ENCODE peak calls at places on chromosomes 12 and 14, in five cellular contexts. T, N, W, F and V are unnamed samples.

GRCh38 chr12:94109154-94109553 is 39.2 kb upstream of the PLXNC1 start:
- DNase-seq in T (peak), N (no peak), W (no peak), F (no peak), V (no peak)

GRCh38 chr14:100117647-100118376 is 41.6 kb downstream of the DEGS2 start:
- DNase-seq in T (no peak), N (no peak), W (no peak), F (no peak), V (no peak)

GRCh38 chr12:57628280-57629191 is 4.5 kb downstream of the B4GALNT1 start:
- DNase-seq in T (no peak), N (peak), W (no peak), F (no peak), V (no peak)

GRCh38 chr12:32596031-32596430 is 83.1 kb upstream of the DNM1L start:
- DNase-seq in T (no peak), N (no peak), W (no peak), F (no peak), V (no peak)

GRCh38 chr12:13889913-13890312 is 91.5 kb downstream of the GRIN2B start:
- DNase-seq in T (no peak), N (no peak), W (no peak), F (no peak), V (no peak)

GRCh38 chr14:95290769-95291440 is 28.8 kb downstream of the CLMN start:
- DNase-seq in T (no peak), N (peak), W (no peak), F (no peak), V (peak)

GRCh38 chr12:128853321-128854197 is at the start of gene GLT1D1:
- DNase-seq in T (no peak), N (peak), W (no peak), F (no peak), V (no peak)

GRCh38 chr14:103107941-103108748 is 13.6 kb downstream of the EXOC3L4 start:
- DNase-seq in T (peak), N (no peak), W (no peak), F (no peak), V (no peak)

GRCh38 chr14:50816419-50817047 is 14.4 kb downstream of the NIN start:
- DNase-seq in T (no peak), N (no peak), W (no peak), F (no peak), V (no peak)

GRCh38 chr14:69859591-69859990 is 19.6 kb upstream of the SMOC1 start:
- DNase-seq in T (no peak), N (no peak), W (no peak), F (no peak), V (no peak)

GRCh38 chr14:100861188-100861936 is 35.4 kb downstream of the MEG3 start:
- DNase-seq in T (no peak), N (no peak), W (no peak), F (no peak), V (no peak)

GRCh38 chr14:64542839-64543207 is 2.3 kb downstream of the HSPA2 start:
- DNase-seq in T (no peak), N (no peak), W (no peak), F (no peak), V (no peak)

GRCh38 chr14:68544150-68544892 is 248.5 kb downstream of the ZFP36L1 start:
- DNase-seq in T (no peak), N (no peak), W (no peak), F (no peak), V (no peak)

GRCh38 chr12:32257695-32258496 is 141.5 kb upstream of the FGD4 start:
- DNase-seq in T (no peak), N (no peak), W (no peak), F (no peak), V (no peak)

GRCh38 chr12:95118788-95119179 is 45.4 kb upstream of the NR2C1 start:
- DNase-seq in T (no peak), N (no peak), W (no peak), F (no peak), V (no peak)

GRCh38 chr14:59274991-59275391 is 86.5 kb downstream of the DAAM1 start:
- DNase-seq in T (no peak), N (no peak), W (no peak), F (peak), V (no peak)

DNA sequence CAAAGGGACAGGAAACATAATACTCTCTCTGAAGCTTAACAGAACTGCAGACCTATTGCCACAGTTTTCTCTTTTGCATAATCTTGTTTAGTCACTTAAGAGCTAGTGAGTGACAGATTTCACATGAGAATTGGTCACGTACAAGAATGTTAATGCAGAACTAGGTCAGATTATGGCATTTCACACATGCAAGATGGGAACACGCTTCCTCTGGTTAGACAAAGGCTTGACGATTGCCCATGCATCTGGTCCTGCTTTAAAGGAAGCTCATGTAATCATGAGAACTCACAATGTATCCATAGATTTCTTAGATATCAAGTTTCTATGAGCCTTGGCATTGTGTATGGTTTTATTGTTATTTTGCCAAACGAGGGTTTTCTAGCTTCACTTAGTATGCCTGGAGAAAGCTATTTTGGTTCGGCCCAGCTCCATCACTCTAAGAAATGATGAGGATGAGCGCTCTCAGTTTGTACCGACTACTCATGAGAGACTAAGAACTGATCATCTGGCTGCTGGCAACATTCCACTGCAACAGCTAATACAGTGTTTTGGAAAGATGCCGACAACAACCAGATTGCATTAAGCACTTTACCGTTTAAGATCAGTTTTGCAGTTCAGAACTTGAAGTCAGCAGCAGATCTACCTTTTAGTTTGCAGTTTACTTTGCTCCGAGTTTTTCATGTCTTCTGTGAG is 380.0 kb downstream of the DIO2 start:
- DNase-seq in T (no peak), N (no peak), W (no peak), F (no peak), V (no peak)
- TF ChIP-seq TAF1 in T (no peak), N (no peak), W (no peak), F (no peak), V (no peak)

DNA sequence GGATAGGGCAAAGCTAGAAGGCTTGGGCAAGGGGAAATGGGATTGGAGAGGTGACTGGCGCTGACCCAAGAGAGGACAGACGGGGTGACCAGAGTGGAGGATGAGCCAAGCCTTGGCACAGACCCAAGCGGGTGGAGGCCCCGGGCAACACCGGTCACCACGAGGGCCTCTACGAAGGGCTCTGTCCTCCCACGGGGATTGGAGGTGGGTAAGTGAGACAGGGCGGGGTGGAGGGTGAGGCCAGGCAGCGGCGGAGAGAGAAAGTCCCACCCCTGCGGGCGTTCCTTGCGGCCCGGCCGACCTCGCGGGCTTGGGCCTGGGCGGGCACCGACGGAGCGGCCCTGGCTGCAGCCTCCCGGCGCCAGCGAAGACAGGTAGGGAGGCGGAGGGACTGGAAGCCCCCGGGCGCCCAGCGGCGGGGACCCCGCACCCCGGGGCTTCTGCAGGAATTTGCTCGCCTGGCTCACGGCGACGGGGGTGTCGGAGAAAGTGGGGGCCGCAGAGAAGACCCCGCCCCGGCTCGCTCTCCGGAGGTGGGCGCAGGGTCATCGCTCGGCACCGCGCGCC is at the start of gene PAPLN:
- DNase-seq in T (peak), N (peak), W (no peak), F (no peak), V (no peak)
- TF ChIP-seq TAF1 in T (no peak), N (no peak), W (no peak), F (no peak), V (no peak)

DNA sequence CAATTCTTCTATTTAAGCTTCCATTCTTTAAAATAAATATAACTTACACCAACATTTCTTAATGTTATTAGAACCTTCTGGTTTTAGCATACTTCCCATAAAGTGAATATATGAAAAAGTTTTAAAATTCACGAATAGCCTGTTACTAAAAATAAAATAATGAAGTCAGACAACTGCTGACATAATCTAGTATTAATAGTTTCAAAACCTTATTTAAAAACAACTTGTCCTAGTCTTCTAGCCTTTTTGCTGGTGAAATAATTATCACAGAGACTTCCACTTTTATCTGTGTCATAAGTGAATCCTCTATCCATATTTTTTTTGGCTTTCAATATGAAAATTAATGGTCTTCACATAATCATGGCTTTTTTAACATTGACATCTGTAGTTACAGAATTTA is 93.8 kb upstream of the MON2 start:
- DNase-seq in T (no peak), N (no peak), W (no peak), F (no peak), V (no peak)
- TF ChIP-seq TAF1 in T (no peak), N (no peak), W (no peak), F (no peak), V (no peak)

GRCh38 chr14:105180598-105181528 is at the start of gene NUDT14:
- DNase-seq in T (peak), N (peak), W (no peak), F (no peak), V (peak)
- TF ChIP-seq TAF1 in T (no peak), N (no peak), W (no peak), F (no peak), V (no peak)

GRCh38 chr14:104981699-104982541 is 3.7 kb upstream of the CLBA1 start:
- DNase-seq in T (no peak), N (no peak), W (no peak), F (no peak), V (no peak)
- TF ChIP-seq TAF1 in T (no peak), N (no peak), W (no peak), F (no peak), V (no peak)

DNA sequence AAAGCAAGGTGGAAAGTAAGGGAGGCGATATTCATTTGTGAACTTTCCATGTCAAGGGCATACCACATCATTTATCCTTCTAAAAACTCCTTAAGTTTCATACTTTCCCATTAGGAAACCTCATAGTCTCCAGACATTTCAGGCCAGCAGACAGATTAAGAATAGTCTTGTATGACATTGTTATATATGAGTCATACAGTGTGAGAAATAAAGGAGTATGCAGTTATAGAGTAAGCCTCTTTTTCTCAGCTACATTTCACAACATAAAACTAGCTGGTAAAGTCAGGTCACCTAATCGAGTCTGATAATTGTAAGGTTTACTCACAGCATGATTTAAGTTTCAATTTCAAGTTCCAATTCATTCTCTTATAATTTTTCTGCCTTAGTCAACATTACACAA is 164.3 kb downstream of the GRIP1 start:
- DNase-seq in T (no peak), N (no peak), W (no peak), F (no peak), V (no peak)
- TF ChIP-seq TAF1 in T (no peak), N (no peak), W (no peak), F (no peak), V (no peak)

DNA sequence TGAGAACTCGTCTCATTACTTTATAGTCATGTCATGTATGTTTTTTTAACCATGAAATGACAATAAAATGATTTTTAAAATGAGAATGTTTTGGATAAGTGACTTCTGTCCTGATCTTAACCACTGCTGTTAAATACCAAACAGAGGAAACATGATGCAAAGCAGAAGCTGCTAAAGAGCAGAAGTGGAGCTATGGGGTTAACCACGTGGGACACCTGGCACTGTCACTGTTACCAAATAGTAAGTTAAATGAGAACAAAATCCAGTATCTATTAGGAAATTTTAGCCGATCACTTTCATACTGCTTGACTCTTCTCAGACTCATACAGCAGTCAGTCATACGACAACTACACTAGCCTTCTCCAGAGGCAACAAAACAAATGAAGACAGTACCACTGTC is 82.4 kb downstream of the SCAF11 start:
- DNase-seq in T (no peak), N (no peak), W (no peak), F (peak), V (no peak)
- TF ChIP-seq TAF1 in T (no peak), N (no peak), W (no peak), F (no peak), V (no peak)

GRCh38 chr14:54132485-54132884 is 175.9 kb upstream of the BMP4 start:
- DNase-seq in T (no peak), N (no peak), W (no peak), F (no peak), V (no peak)

GRCh38 chr14:54129850-54130640 is 173.4 kb upstream of the BMP4 start:
- DNase-seq in T (no peak), N (no peak), W (no peak), F (no peak), V (no peak)

GRCh38 chr14:54136894-54137665 is 180.5 kb upstream of the BMP4 start:
- DNase-seq in T (no peak), N (no peak), W (no peak), F (no peak), V (no peak)

GRCh38 chr14:54135804-54136280 is 179.2 kb upstream of the BMP4 start:
- DNase-seq in T (no peak), N (no peak), W (no peak), F (no peak), V (no peak)

GRCh38 chr14:54133896-54134295 is 177.3 kb upstream of the BMP4 start:
- DNase-seq in T (no peak), N (no peak), W (no peak), F (no peak), V (no peak)
- TF ChIP-seq TAF1 in T (no peak), N (no peak), W (no peak), F (no peak), V (no peak)

GRCh38 chr14:44898547-44898946 is 63.2 kb downstream of the KLHL28 start:
- DNase-seq in T (no peak), N (no peak), W (no peak), F (no peak), V (no peak)
- TF ChIP-seq TAF1 in T (no peak), N (no peak), W (no peak), F (no peak), V (no peak)